ENCODE peak calls at places on chromosome 12, in seven cellular contexts. C is left lung; Q is kidney; A is IMR-90; V is heart right ventricle; M is CD4-positive, alpha-beta memory T cell; B is brain microvascular endothelial cell. D is an unnamed sample.

GRCh38 chr12:110270125-110270962 is 10.7 kb upstream of the ATP2A2 start:
- DNase-seq in C (no peak), Q (no peak), A (peak; percentile 73), V (no peak), M (no peak), B (peak; percentile 49), D (no peak)

GRCh38 chr12:114661245-114661644 is 22.7 kb downstream of the TBX3 start:
- DNase-seq in C (no peak), Q (no peak), A (peak; percentile 22), V (no peak), M (no peak), B (no peak), D (no peak)

GRCh38 chr12:57893460-57894353 is 47.2 kb upstream of the CTDSP2 start:
- DNase-seq in C (peak; percentile 90), Q (peak; percentile 95), A (peak; percentile 91), V (peak; percentile 93), M (no peak), B (peak; percentile 83), D (peak; percentile 95)

GRCh38 chr12:107610030-107610859 is 75.4 kb upstream of the PWP1 start:
- DNase-seq in C (no peak), Q (no peak), A (peak; percentile 48), V (peak; percentile 19), M (no peak), B (peak; percentile 40), D (no peak)

GRCh38 chr12:64124511-64125197 is 97.4 kb downstream of the KICS2 start:
- DNase-seq in C (no peak), Q (no peak), A (peak; percentile 55), V (no peak), M (no peak), B (peak; percentile 5), D (no peak)

GRCh38 chr12:25713264-25713663 is 160.2 kb upstream of the LMNTD1 start:
- DNase-seq in C (no peak), Q (no peak), A (no peak), V (no peak), M (no peak), B (no peak), D (no peak)

GRCh38 chr12:50764116-50764860 is 387 bp downstream of the ATF1 start:
- DNase-seq in C (peak; percentile 91), Q (peak; percentile 85), A (peak; percentile 23), V (peak; percentile 69), M (peak; percentile 91), B (no peak), D (peak; percentile 68)

GRCh38 chr12:58919271-58920101 is 818 bp downstream of the LRIG3 start:
- DNase-seq in C (no peak), Q (no peak), A (peak; percentile 58), V (no peak), M (no peak), B (peak; percentile 36), D (peak; percentile 59)

GRCh38 chr12:51187370-51187987 is 14.5 kb upstream of the TFCP2 start:
- DNase-seq in C (no peak), Q (no peak), A (no peak), V (no peak), M (no peak), B (no peak), D (no peak)

GRCh38 chr12:32918890-32919791 is 22.6 kb upstream of the PKP2 start:
- DNase-seq in C (no peak), Q (no peak), A (peak; percentile 27), V (no peak), M (no peak), B (peak; percentile 80), D (no peak)

GRCh38 chr12:104670439-104671406 is 214.0 kb downstream of the CHST11 start:
- DNase-seq in C (peak; percentile 80), Q (no peak), A (no peak), V (no peak), M (peak; percentile 32), B (no peak), D (peak; percentile 68)

GRCh38 chr12:50537538-50537919 is 32.7 kb downstream of the DIP2B start:
- DNase-seq in C (no peak), Q (no peak), A (peak; percentile 85), V (no peak), M (no peak), B (peak; percentile 15), D (no peak)

GRCh38 chr12:49043856-49044258 is 16.7 kb downstream of the KMT2D start:
- DNase-seq in C (peak; percentile 91), Q (peak; percentile 83), A (peak; percentile 40), V (peak; percentile 73), M (peak; percentile 84), B (peak; percentile 25), D (peak; percentile 89)

GRCh38 chr12:112130461-112130998 is 5.2 kb downstream of the TRAFD1 start:
- DNase-seq in C (no peak), Q (no peak), A (peak; percentile 36), V (no peak), M (no peak), B (no peak), D (no peak)

GRCh38 chr12:8081228-8081920 is 700 bp upstream of the NECAP1 start:
- DNase-seq in C (no peak), Q (no peak), A (no peak), V (no peak), M (peak; percentile 63), B (no peak), D (no peak)

GRCh38 chr12:116525418-116526001 is 33.7 kb upstream of the MAP1LC3B2 start:
- DNase-seq in C (no peak), Q (peak; percentile 92), A (peak; percentile 92), V (peak; percentile 38), M (no peak), B (peak; percentile 91), D (peak; percentile 90)

GRCh38 chr12:116528067-116528466 is 31.1 kb upstream of the MAP1LC3B2 start:
- DNase-seq in C (no peak), Q (no peak), A (peak; percentile 56), V (no peak), M (no peak), B (no peak), D (no peak)

GRCh38 chr12:116524311-116524710 is 34.9 kb upstream of the MAP1LC3B2 start:
- DNase-seq in C (no peak), Q (no peak), A (no peak), V (no peak), M (no peak), B (no peak), D (no peak)

GRCh38 chr12:116528498-116528897 is 30.7 kb upstream of the MAP1LC3B2 start:
- DNase-seq in C (no peak), Q (no peak), A (no peak), V (no peak), M (no peak), B (no peak), D (no peak)

GRCh38 chr12:116524964-116525379 is 34.2 kb upstream of the MAP1LC3B2 start:
- DNase-seq in C (no peak), Q (peak; percentile 12), A (peak; percentile 47), V (no peak), M (no peak), B (no peak), D (no peak)
- H3K27ac ChIP-seq in C (no peak overlapping the region), Q (no peak overlapping the region), A (peak overlapping the region; percentile 90), V (peak overlapping the region; percentile 44), M (no peak overlapping the region), B (peak overlapping the region; percentile 79), D (no peak overlapping the region)

GRCh38 chr12:13595536-13596450 is 385.6 kb downstream of the GRIN2B start:
- DNase-seq in C (no peak), Q (no peak), A (no peak), V (no peak), M (no peak), B (no peak), D (no peak)

GRCh38 chr12:13594731-13595514 is 386.5 kb downstream of the GRIN2B start:
- DNase-seq in C (no peak), Q (no peak), A (no peak), V (no peak), M (no peak), B (no peak), D (no peak)

GRCh38 chr12:13597166-13597565 is 384.2 kb downstream of the GRIN2B start:
- DNase-seq in C (no peak), Q (no peak), A (no peak), V (no peak), M (no peak), B (no peak), D (no peak)

GRCh38 chr12:13596714-13597113 is 384.7 kb downstream of the GRIN2B start:
- DNase-seq in C (no peak), Q (no peak), A (no peak), V (no peak), M (no peak), B (no peak), D (no peak)

GRCh38 chr12:13597837-13598236 is 383.6 kb downstream of the GRIN2B start:
- DNase-seq in C (no peak), Q (no peak), A (no peak), V (no peak), M (no peak), B (no peak), D (no peak)
- H3K27ac ChIP-seq in C (no peak overlapping the region), Q (no peak overlapping the region), A (no peak overlapping the region), V (no peak overlapping the region), M (no peak overlapping the region), B (no peak overlapping the region), D (no peak overlapping the region)

GRCh38 chr12:70826156-70826555 is 94.4 kb downstream of the PTPRR start:
- DNase-seq in C (no peak), Q (no peak), A (no peak), V (no peak), M (no peak), B (no peak), D (no peak)

GRCh38 chr12:70828391-70828790 is 92.1 kb downstream of the PTPRR start:
- DNase-seq in C (no peak), Q (no peak), A (no peak), V (no peak), M (no peak), B (peak; percentile 11), D (no peak)

GRCh38 chr12:70822431-70822830 is 98.1 kb downstream of the PTPRR start:
- DNase-seq in C (no peak), Q (no peak), A (no peak), V (no peak), M (no peak), B (no peak), D (no peak)

GRCh38 chr12:70824511-70824910 is 96.0 kb downstream of the PTPRR start:
- DNase-seq in C (no peak), Q (no peak), A (no peak), V (no peak), M (no peak), B (no peak), D (no peak)

DNA sequence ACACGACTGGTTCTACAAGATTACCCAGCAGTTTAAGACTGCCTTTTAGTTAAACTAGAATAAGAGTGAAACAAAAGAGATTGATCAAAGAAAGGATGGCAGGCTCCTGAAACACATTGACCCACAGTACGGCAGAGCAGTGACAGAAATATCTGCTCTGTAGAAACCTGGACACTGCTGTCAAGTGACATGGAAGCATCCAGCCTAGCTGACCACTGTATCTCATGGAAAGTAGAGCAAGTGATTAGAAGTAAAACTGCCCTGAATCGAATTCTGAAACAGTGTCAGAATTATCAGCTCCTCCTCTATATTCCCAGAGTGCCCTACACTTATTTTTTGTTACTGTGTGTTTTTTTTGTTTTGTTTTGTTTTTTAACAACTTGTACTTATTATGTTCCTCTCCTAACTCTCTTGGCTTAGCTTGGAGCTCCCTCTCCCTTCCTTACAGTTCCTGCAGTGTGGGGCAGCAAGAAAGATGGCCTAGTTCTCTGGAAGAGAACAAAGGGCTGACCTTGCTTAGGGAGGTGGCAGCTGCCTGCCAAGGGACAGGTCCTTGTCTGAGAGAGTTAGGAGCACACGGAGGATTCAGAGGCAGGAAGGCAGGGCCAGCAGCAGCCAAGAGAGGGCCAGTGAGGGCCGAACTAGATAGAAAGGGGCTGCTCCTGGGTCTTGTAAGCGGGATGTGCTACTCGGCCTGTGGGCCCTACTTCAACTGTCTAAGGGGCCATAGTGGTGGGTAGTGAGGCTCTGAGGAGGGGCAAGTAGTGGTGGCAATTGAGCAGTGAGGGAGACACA is 97.2 kb downstream of the PTPRR start:
- DNase-seq in C (no peak), Q (no peak), A (no peak), V (no peak), M (no peak), B (no peak), D (no peak)
- H3K27ac ChIP-seq in C (no peak overlapping the region), Q (no peak overlapping the region), A (no peak overlapping the region), V (no peak overlapping the region), M (no peak overlapping the region), B (no peak overlapping the region), D (no peak overlapping the region)

GRCh38 chr12:98354520-98354919 is 160.9 kb upstream of the TMPO start:
- DNase-seq in C (no peak), Q (no peak), A (no peak), V (no peak), M (no peak), B (no peak), D (no peak)
- H3K27ac ChIP-seq in C (no peak overlapping the region), Q (no peak overlapping the region), A (no peak overlapping the region), V (no peak overlapping the region), M (no peak overlapping the region), B (no peak overlapping the region), D (no peak overlapping the region)

D was measured in aorta.